ENCODE peak calls at places on chromosomes 4 and X, in four cellular contexts. One of them, this sample, is unnamed.

GRCh38 chr4:83196936-83197335 is 82.4 kb upstream of the PLAC8 start:
- DNase-seq in ACHN: no peak
- DNase-seq in iPS-NIHi11: no peak
- DNase-seq in germinal center: no peak
- DNase-seq in this sample: no peak

GRCh38 chr4:1154126-1154522 is 18.3 kb downstream of the SPON2 start:
- DNase-seq in ACHN: no peak
- DNase-seq in iPS-NIHi11: no peak
- DNase-seq in germinal center: no peak
- DNase-seq in this sample: peak

GRCh38 chr4:5719329-5720055 is 8.5 kb downstream of the EVC start:
- DNase-seq in ACHN: no peak
- DNase-seq in iPS-NIHi11: no peak
- DNase-seq in germinal center: peak
- DNase-seq in this sample: no peak

GRCh38 chrX:47748576-47748975 is 88.1 kb upstream of the ZNF81 start:
- DNase-seq in ACHN: no peak
- DNase-seq in iPS-NIHi11: no peak
- DNase-seq in germinal center: no peak
- DNase-seq in this sample: no peak

GRCh38 chrX:13119386-13119785 is 75.0 kb upstream of the FAM9C start:
- DNase-seq in ACHN: no peak
- DNase-seq in iPS-NIHi11: no peak
- DNase-seq in germinal center: no peak
- DNase-seq in this sample: no peak

GRCh38 chr4:7909463-7909862 is 30.2 kb downstream of the AFAP1 start:
- DNase-seq in ACHN: no peak
- DNase-seq in iPS-NIHi11: no peak
- DNase-seq in germinal center: no peak
- DNase-seq in this sample: no peak

GRCh38 chrX:69189972-69190371 is 24.7 kb upstream of the PJA1 start:
- DNase-seq in ACHN: no peak
- DNase-seq in iPS-NIHi11: peak
- DNase-seq in germinal center: no peak
- DNase-seq in this sample: no peak

GRCh38 chr4:94528792-94529451 is 77.2 kb downstream of the PDLIM5 start:
- DNase-seq in ACHN: no peak
- DNase-seq in iPS-NIHi11: no peak
- DNase-seq in germinal center: no peak
- DNase-seq in this sample: no peak

GRCh38 chr4:184355111-184355604 is 119.2 kb downstream of the IRF2 start:
- DNase-seq in ACHN: peak
- DNase-seq in iPS-NIHi11: no peak
- DNase-seq in germinal center: no peak
- DNase-seq in this sample: peak

GRCh38 chr4:81722229-81722900 is 250.7 kb upstream of the RASGEF1B start:
- DNase-seq in ACHN: no peak
- DNase-seq in iPS-NIHi11: no peak
- DNase-seq in germinal center: no peak
- DNase-seq in this sample: no peak

GRCh38 chr4:20678382-20678781 is 21.9 kb upstream of the PACRGL start:
- DNase-seq in ACHN: no peak
- DNase-seq in iPS-NIHi11: no peak
- DNase-seq in germinal center: no peak
- DNase-seq in this sample: no peak

GRCh38 chr4:34731045-34731444 is 1513.3 kb downstream of the ARAP2 start:
- DNase-seq in ACHN: no peak
- DNase-seq in iPS-NIHi11: no peak
- DNase-seq in germinal center: no peak
- DNase-seq in this sample: no peak